ENCODE peak calls at places on chromosomes 16 and 17, in five cellular contexts. W is lung; M is Peyer's patch; S is left lung; V is CD8-positive, alpha-beta memory T cell. C is an unnamed sample. For H3K4me1, the result is how much of the 10 kb centered on the place peaks cover.

GRCh38 chr16:89531821-89532526 is 23.8 kb downstream of the SPG7 start:
- DNase-seq in W (no peak), M (no peak), S (no peak), V (no peak), C (no peak)

GRCh38 chr17:76000016-76000754 is 470 bp upstream of the CDK3 start:
- DNase-seq in W (no peak), M (peak), S (peak), V (peak), C (peak)

GRCh38 chr17:56608941-56609340 is 15.4 kb downstream of the NOG start:
- DNase-seq in W (no peak), M (no peak), S (no peak), V (no peak), C (no peak)

GRCh38 chr17:36501351-36501750 is 14.9 kb downstream of the ZNHIT3 start:
- DNase-seq in W (no peak), M (no peak), S (no peak), V (no peak), C (no peak)

GRCh38 chr17:74872313-74873035 is at the start of gene FDXR:
- DNase-seq in W (no peak), M (no peak), S (peak), V (no peak), C (no peak)

GRCh38 chr17:7834554-7834890 is 505 bp downstream of the KDM6B start:
- DNase-seq in W (peak), M (peak), S (peak), V (peak), C (peak)

GRCh38 chr17:76550712-76551615 is 11.1 kb downstream of the PRCD start:
- DNase-seq in W (peak), M (no peak), S (no peak), V (no peak), C (no peak)

GRCh38 chr17:68790931-68791330 is 164.3 kb downstream of the ABCA8 start:
- DNase-seq in W (no peak), M (no peak), S (no peak), V (no peak), C (peak)

GRCh38 chr16:53090591-53091507 is 36.1 kb downstream of the CHD9 start:
- DNase-seq in W (peak), M (peak), S (peak), V (no peak), C (peak)

GRCh38 chr17:5031365-5032082 is 3.7 kb downstream of the SLC52A1 start:
- DNase-seq in W (peak), M (peak), S (peak), V (peak), C (peak)

GRCh38 chr16:21611178-21611545 is 11.8 kb downstream of the METTL9 start:
- DNase-seq in W (no peak), M (no peak), S (no peak), V (no peak), C (no peak)

GRCh38 chr16:9077001-9077809 is 14.2 kb upstream of the HAPSTR1 start:
- DNase-seq in W (no peak), M (no peak), S (no peak), V (no peak), C (no peak)

GRCh38 chr16:15765880-15766279 is 90.9 kb downstream of the MYH11 start:
- DNase-seq in W (no peak), M (peak), S (no peak), V (no peak), C (no peak)

GRCh38 chr17:12007466-12007865 is 10.2 kb upstream of the ZNF18 start:
- DNase-seq in W (no peak), M (no peak), S (no peak), V (no peak), C (no peak)

GRCh38 chr17:7716299-7716886 is 1.2 kb upstream of the DNAH2 start:
- DNase-seq in W (no peak), M (no peak), S (no peak), V (no peak), C (no peak)

GRCh38 chr16:694863-695354 is 4.7 kb upstream of the WDR24 start:
- DNase-seq in W (no peak), M (no peak), S (no peak), V (no peak), C (no peak)

GRCh38 chr16:4273858-4274291 is 1.1 kb upstream of the TFAP4 start:
- DNase-seq in W (peak), M (peak), S (peak), V (peak), C (peak)

GRCh38 chr17:73227944-73228343 is 33.7 kb downstream of the CPSF4L start:
- DNase-seq in W (no peak), M (no peak), S (no peak), V (no peak), C (no peak)
- H3K4me1 ChIP-seq in W (under half), M (under half), S (under half), V (under half), C (under half)

GRCh38 chr16:78251115-78251514 is 151.7 kb downstream of the WWOX start:
- DNase-seq in W (no peak), M (no peak), S (no peak), V (no peak), C (no peak)
- H3K4me3 ChIP-seq in W (no peak), M (no peak), S (no peak), V (no peak), C (no peak)

GRCh38 chr17:45311406-45311761 is 5.4 kb downstream of the MAP3K14 start:
- DNase-seq in W (no peak), M (no peak), S (no peak), V (no peak), C (no peak)
- H3K4me1 ChIP-seq in W (half or more), M (half or more), S (half or more), V (half or more), C (under half)

GRCh38 chr16:67873435-67874146 is 739 bp downstream of the EDC4 start:
- DNase-seq in W (no peak), M (no peak), S (no peak), V (no peak), C (no peak)

GRCh38 chr16:67872631-67873434 is at the start of gene EDC4:
- DNase-seq in W (peak), M (peak), S (peak), V (peak), C (peak)

GRCh38 chr16:67871256-67871655 is 1.6 kb upstream of the EDC4 start:
- DNase-seq in W (no peak), M (no peak), S (no peak), V (no peak), C (no peak)

GRCh38 chr16:67874147-67874771 is 1.4 kb downstream of the EDC4 start:
- DNase-seq in W (no peak), M (no peak), S (peak), V (no peak), C (no peak)

DNA sequence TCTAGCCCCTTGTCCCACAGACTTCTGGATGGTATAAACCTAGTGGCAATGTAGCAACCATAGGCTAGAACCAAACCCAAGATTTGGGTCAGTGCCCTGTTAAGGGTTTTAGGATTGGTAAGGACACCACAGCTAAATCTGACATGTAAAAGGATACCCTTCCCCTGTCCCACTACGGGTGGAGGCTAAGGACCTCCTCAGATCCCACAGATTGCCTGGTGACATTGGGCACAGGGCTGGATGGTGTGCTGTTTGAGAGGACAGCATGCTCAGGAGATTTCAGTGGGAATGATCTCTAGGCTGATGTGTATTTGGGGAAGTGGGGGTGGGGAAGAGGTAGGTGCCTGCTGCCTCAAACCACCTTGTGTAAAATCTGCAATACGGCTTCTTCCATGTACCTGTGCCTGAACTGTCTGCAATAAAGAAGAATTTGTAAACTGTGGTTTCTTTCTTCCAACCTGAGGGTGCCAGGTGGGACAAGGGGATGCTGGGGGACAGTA is 671 bp upstream of the EDC4 start:
- DNase-seq in W (no peak), M (no peak), S (no peak), V (no peak), C (no peak)
- H3K4me3 ChIP-seq in W (no peak), M (no peak), S (peak), V (peak), C (peak)

DNA sequence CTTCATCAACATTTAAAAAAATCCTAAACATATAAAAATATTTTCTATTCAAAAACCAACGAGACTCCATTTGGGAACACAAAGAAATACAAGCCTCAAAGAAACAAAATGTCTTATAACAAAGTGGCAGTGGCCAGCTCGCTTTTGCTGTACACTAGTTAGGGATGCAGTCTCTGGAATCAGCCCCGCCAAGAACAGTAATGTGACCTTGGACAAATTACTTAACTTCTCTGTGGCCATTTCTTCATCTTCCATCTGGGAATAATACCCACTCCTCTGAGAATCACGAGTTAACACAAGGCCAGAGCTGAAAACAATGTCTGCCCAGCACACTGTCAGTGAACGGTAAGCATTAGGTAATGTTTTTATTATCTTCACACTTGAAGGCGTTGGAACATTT is 5.6 kb downstream of the STAT5B start:
- DNase-seq in W (no peak), M (no peak), S (no peak), V (no peak), C (no peak)
- H3K4me1 ChIP-seq in W (under half), M (under half), S (under half), V (half or more), C (half or more)

GRCh38 chr16:30068333-30068732 is 2.8 kb downstream of the ALDOA start:
- DNase-seq in W (no peak), M (no peak), S (no peak), V (no peak), C (no peak)
- H3K4me3 ChIP-seq in W (no peak), M (no peak), S (peak), V (no peak), C (no peak)

DNA sequence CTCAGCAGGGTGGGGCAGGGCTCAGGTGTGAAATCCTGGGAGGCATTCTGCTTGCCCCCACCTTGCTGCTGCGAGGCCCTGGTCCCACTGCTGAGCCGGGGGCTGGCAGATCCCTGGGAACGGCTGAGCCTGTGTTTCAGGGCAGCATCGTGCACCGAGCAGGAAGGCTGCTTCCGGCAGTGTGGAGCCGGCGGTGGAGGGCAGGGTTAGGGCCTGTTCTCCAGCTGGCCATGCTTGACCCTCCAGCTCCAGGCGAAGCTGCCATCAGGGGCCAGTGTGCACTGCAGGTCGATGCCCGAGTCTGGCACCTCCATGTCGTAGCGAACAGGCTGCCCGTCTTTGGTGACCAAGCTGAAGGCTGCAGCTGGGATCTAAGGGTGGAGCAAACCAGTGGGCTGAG is 2.5 kb upstream of the SPATA32 start:
- DNase-seq in W (no peak), M (no peak), S (no peak), V (peak), C (peak)
- H3K4me1 ChIP-seq in W (under half), M (under half), S (under half), V (under half), C (under half)

GRCh38 chr17:32941419-32942032 is 13.6 kb downstream of the TMEM98 start:
- DNase-seq in W (no peak), M (no peak), S (no peak), V (no peak), C (no peak)

GRCh38 chr17:32940706-32941390 is 12.9 kb downstream of the TMEM98 start:
- DNase-seq in W (no peak), M (no peak), S (no peak), V (no peak), C (no peak)

GRCh38 chr17:32936157-32936893 is 8.4 kb downstream of the TMEM98 start:
- DNase-seq in W (no peak), M (no peak), S (no peak), V (no peak), C (no peak)

GRCh38 chr17:32933881-32934280 is 5.9 kb downstream of the TMEM98 start:
- DNase-seq in W (no peak), M (no peak), S (no peak), V (no peak), C (no peak)

GRCh38 chr17:32936894-32937500 is 9.0 kb downstream of the TMEM98 start:
- DNase-seq in W (peak), M (peak), S (peak), V (peak), C (peak)
- H3K4me3 ChIP-seq in W (no peak), M (no peak), S (no peak), V (no peak), C (no peak)